ENCODE peak calls at places on chromosomes 16 and 17, in eight cellular contexts. One of them, this sample, is unnamed.
A peak's percentile ranks its signal among the peaks of the same experiment; 100 is the strongest.

GRCh38 chr17:16272111-16272510 is 55.1 kb downstream of the PIGL start:
- DNase-seq in IMR-90: no peak
- DNase-seq in left ventricle myocardium inferior: no peak
- DNase-seq in endothelial cell of umbilical vein: no peak
- DNase-seq in K562: no peak
- DNase-seq in PC-9: no peak
- DNase-seq in mucosa of descending colon: no peak
- DNase-seq in AG04450: no peak
- DNase-seq in this sample: no peak

GRCh38 chr16:83393196-83393981 is 414.4 kb upstream of the HSBP1 start:
- DNase-seq in IMR-90: peak; percentile 33
- DNase-seq in left ventricle myocardium inferior: no peak
- DNase-seq in endothelial cell of umbilical vein: no peak
- DNase-seq in K562: peak; percentile 39
- DNase-seq in PC-9: no peak
- DNase-seq in mucosa of descending colon: no peak
- DNase-seq in AG04450: no peak
- DNase-seq in this sample: no peak

GRCh38 chr16:85394511-85395206 is 218.5 kb upstream of the GSE1 start:
- DNase-seq in IMR-90: no peak
- DNase-seq in left ventricle myocardium inferior: peak; percentile 10
- DNase-seq in endothelial cell of umbilical vein: no peak
- DNase-seq in K562: no peak
- DNase-seq in PC-9: no peak
- DNase-seq in mucosa of descending colon: no peak
- DNase-seq in AG04450: no peak
- DNase-seq in this sample: peak; percentile 48

GRCh38 chr16:88624977-88625576 is 13.3 kb upstream of the IL17C start:
- DNase-seq in IMR-90: no peak
- DNase-seq in left ventricle myocardium inferior: no peak
- DNase-seq in endothelial cell of umbilical vein: no peak
- DNase-seq in K562: no peak
- DNase-seq in PC-9: no peak
- DNase-seq in mucosa of descending colon: no peak
- DNase-seq in AG04450: no peak
- DNase-seq in this sample: no peak

GRCh38 chr17:179721-180379 is 1.6 kb downstream of the DOC2B start:
- DNase-seq in IMR-90: no peak
- DNase-seq in left ventricle myocardium inferior: no peak
- DNase-seq in endothelial cell of umbilical vein: no peak
- DNase-seq in K562: no peak
- DNase-seq in PC-9: no peak
- DNase-seq in mucosa of descending colon: no peak
- DNase-seq in AG04450: no peak
- DNase-seq in this sample: no peak

GRCh38 chr17:15263206-15263579 is 1.9 kb downstream of the PMP22 start:
- DNase-seq in IMR-90: peak; percentile 73
- DNase-seq in left ventricle myocardium inferior: peak; percentile 90
- DNase-seq in endothelial cell of umbilical vein: peak; percentile 62
- DNase-seq in K562: no peak
- DNase-seq in PC-9: no peak
- DNase-seq in mucosa of descending colon: peak; percentile 67
- DNase-seq in AG04450: peak; percentile 60
- DNase-seq in this sample: peak; percentile 78

GRCh38 chr17:16439867-16440351 is 24.5 kb downstream of the TRPV2 start:
- DNase-seq in IMR-90: no peak
- DNase-seq in left ventricle myocardium inferior: no peak
- DNase-seq in endothelial cell of umbilical vein: peak; percentile 29
- DNase-seq in K562: no peak
- DNase-seq in PC-9: no peak
- DNase-seq in mucosa of descending colon: no peak
- DNase-seq in AG04450: no peak
- DNase-seq in this sample: no peak

GRCh38 chr16:3121843-3122467 is 9.6 kb downstream of the ZNF205 start:
- DNase-seq in IMR-90: no peak
- DNase-seq in left ventricle myocardium inferior: no peak
- DNase-seq in endothelial cell of umbilical vein: no peak
- DNase-seq in K562: no peak
- DNase-seq in PC-9: no peak
- DNase-seq in mucosa of descending colon: no peak
- DNase-seq in AG04450: no peak
- DNase-seq in this sample: no peak

GRCh38 chr17:4327638-4328037 is 38.8 kb downstream of the UBE2G1 start:
- DNase-seq in IMR-90: peak; percentile 83
- DNase-seq in left ventricle myocardium inferior: no peak
- DNase-seq in endothelial cell of umbilical vein: no peak
- DNase-seq in K562: peak; percentile 11
- DNase-seq in PC-9: peak; percentile 60
- DNase-seq in mucosa of descending colon: no peak
- DNase-seq in AG04450: no peak
- DNase-seq in this sample: no peak

GRCh38 chr17:49572226-49572625 is 3.4 kb upstream of the NXPH3 start:
- DNase-seq in IMR-90: no peak
- DNase-seq in left ventricle myocardium inferior: no peak
- DNase-seq in endothelial cell of umbilical vein: no peak
- DNase-seq in K562: no peak
- DNase-seq in PC-9: no peak
- DNase-seq in mucosa of descending colon: no peak
- DNase-seq in AG04450: no peak
- DNase-seq in this sample: peak; percentile 43

GRCh38 chr16:8063151-8063550 is 527.2 kb downstream of the TMEM114 start:
- DNase-seq in IMR-90: no peak
- DNase-seq in left ventricle myocardium inferior: no peak
- DNase-seq in endothelial cell of umbilical vein: no peak
- DNase-seq in K562: no peak
- DNase-seq in PC-9: no peak
- DNase-seq in mucosa of descending colon: no peak
- DNase-seq in AG04450: no peak
- DNase-seq in this sample: no peak

GRCh38 chr16:49564577-49565224 is 191.1 kb downstream of the C16orf78 start:
- DNase-seq in IMR-90: no peak
- DNase-seq in left ventricle myocardium inferior: no peak
- DNase-seq in endothelial cell of umbilical vein: no peak
- DNase-seq in K562: no peak
- DNase-seq in PC-9: no peak
- DNase-seq in mucosa of descending colon: no peak
- DNase-seq in AG04450: no peak
- DNase-seq in this sample: no peak

GRCh38 chr16:58461056-58461455 is 38.9 kb upstream of the NDRG4 start:
- DNase-seq in IMR-90: no peak
- DNase-seq in left ventricle myocardium inferior: no peak
- DNase-seq in endothelial cell of umbilical vein: no peak
- DNase-seq in K562: no peak
- DNase-seq in PC-9: no peak
- DNase-seq in mucosa of descending colon: no peak
- DNase-seq in AG04450: no peak
- DNase-seq in this sample: no peak

GRCh38 chr16:48291754-48292153 is 44.4 kb upstream of the ABCC11 start:
- DNase-seq in IMR-90: no peak
- DNase-seq in left ventricle myocardium inferior: no peak
- DNase-seq in endothelial cell of umbilical vein: no peak
- DNase-seq in K562: no peak
- DNase-seq in PC-9: no peak
- DNase-seq in mucosa of descending colon: no peak
- DNase-seq in AG04450: no peak
- DNase-seq in this sample: no peak

GRCh38 chr17:38742431-38743308 is 5.5 kb downstream of the PCGF2 start:
- DNase-seq in IMR-90: peak; percentile 84
- DNase-seq in left ventricle myocardium inferior: no peak
- DNase-seq in endothelial cell of umbilical vein: peak; percentile 77
- DNase-seq in K562: no peak
- DNase-seq in PC-9: no peak
- DNase-seq in mucosa of descending colon: peak; percentile 83
- DNase-seq in AG04450: peak; percentile 37
- DNase-seq in this sample: no peak

GRCh38 chr16:55640714-55641327 is 15.0 kb upstream of the SLC6A2 start:
- DNase-seq in IMR-90: no peak
- DNase-seq in left ventricle myocardium inferior: no peak
- DNase-seq in endothelial cell of umbilical vein: no peak
- DNase-seq in K562: no peak
- DNase-seq in PC-9: no peak
- DNase-seq in mucosa of descending colon: no peak
- DNase-seq in AG04450: no peak
- DNase-seq in this sample: no peak

GRCh38 chr16:68346892-68347480 is 36.2 kb downstream of the PRMT7 start:
- DNase-seq in IMR-90: no peak
- DNase-seq in left ventricle myocardium inferior: no peak
- DNase-seq in endothelial cell of umbilical vein: no peak
- DNase-seq in K562: no peak
- DNase-seq in PC-9: no peak
- DNase-seq in mucosa of descending colon: no peak
- DNase-seq in AG04450: no peak
- DNase-seq in this sample: no peak

DNA sequence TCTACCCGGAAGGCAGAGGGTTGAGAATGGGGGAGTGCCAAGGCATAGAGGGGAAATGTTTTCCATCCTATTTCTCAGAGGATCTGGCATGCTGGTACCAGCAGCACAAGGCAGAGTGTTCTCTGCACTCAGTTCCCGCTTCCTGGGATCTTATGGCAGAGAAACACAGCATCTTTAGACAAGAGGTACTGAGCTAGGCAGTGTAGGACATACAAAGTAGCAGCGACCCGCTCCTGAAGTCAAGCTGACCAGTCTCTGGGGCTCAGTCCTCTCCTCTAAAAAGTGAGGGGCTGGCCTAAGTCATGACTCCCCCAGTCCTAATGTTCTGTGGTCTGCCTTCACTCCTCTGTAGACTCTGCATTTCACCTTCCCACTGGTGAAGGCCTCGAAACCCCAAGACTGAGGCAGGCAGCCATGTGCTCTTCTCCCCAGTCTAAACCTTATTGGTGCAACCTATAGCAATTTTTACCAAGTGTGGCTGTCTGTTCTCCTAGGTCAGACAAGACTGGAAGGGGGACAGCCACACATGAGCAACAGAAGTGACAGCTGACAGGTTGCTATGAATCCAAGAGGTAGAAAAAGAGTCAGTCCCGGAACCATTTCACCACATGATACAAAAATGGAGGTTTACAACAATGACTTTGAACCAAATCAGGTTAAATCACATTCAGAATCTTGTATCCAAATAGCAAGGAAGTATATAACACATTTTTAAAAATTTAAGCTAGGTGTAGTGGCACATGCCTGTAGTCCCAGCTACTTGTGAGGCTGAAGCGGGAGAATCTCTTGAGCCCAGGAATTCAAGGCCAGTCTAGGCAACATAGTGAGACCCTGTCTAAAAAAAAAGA is 11.4 kb upstream of the TSPOAP1 start:
- DNase-seq in IMR-90: no peak
- DNase-seq in left ventricle myocardium inferior: no peak
- DNase-seq in endothelial cell of umbilical vein: no peak
- DNase-seq in K562: no peak
- DNase-seq in PC-9: no peak
- DNase-seq in mucosa of descending colon: no peak
- DNase-seq in AG04450: no peak
- DNase-seq in this sample: peak; percentile 27
- H3K4me3 ChIP-seq in IMR-90: peak overlapping the region; percentile 45
- H3K4me3 ChIP-seq in left ventricle myocardium inferior: peak overlapping the region; percentile 29
- H3K4me3 ChIP-seq in endothelial cell of umbilical vein: no peak overlapping the region
- H3K4me3 ChIP-seq in K562: peak overlapping the region; percentile 91
- H3K4me3 ChIP-seq in PC-9: no peak overlapping the region
- H3K4me3 ChIP-seq in mucosa of descending colon: no peak overlapping the region
- H3K4me3 ChIP-seq in AG04450: peak overlapping the region; percentile 62
- H3K4me3 ChIP-seq in this sample: peak overlapping the region; percentile 45

GRCh38 chr17:27157297-27157696 is 136.6 kb upstream of the WSB1 start:
- DNase-seq in IMR-90: no peak
- DNase-seq in left ventricle myocardium inferior: no peak
- DNase-seq in endothelial cell of umbilical vein: no peak
- DNase-seq in K562: no peak
- DNase-seq in PC-9: no peak
- DNase-seq in mucosa of descending colon: no peak
- DNase-seq in AG04450: no peak
- DNase-seq in this sample: no peak
- H3K9me3 ChIP-seq in IMR-90: no peaks in the 10 kb centered on the region
- H3K9me3 ChIP-seq in left ventricle myocardium inferior: peaks cover 3% of the 10 kb centered on the region
- H3K9me3 ChIP-seq in endothelial cell of umbilical vein: no peaks in the 10 kb centered on the region
- H3K9me3 ChIP-seq in K562: peaks cover 38% of the 10 kb centered on the region
- H3K9me3 ChIP-seq in PC-9: no peaks in the 10 kb centered on the region
- H3K9me3 ChIP-seq in mucosa of descending colon: no peaks in the 10 kb centered on the region
- H3K9me3 ChIP-seq in AG04450: peaks cover 20% of the 10 kb centered on the region
- H3K9me3 ChIP-seq in this sample: no peaks in the 10 kb centered on the region

DNA sequence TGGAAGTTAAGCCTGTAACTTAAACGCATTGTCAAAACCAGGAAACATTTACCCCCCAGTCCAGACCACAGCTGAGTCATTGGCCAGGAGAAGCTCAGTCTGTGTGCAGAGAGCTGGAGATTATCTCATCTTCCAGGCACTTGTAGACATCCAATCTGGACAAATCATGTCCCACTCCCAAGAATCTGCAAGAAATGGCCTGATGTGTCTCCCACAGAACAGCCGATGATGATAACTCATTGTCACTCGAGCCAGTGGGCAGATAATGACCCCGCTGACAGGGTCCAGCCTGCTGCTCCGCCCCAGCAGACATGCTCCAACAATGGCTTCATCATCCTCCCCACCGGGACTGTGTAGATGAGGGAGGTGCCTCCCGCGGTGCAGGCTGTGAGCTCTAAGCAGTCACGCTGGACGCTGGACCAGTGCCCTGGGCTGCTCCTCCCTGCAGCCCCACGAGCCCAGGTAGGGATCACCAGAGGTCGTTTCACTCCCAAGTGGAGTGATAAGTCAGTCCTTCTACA is 322.5 kb downstream of the C16orf95 start:
- DNase-seq in IMR-90: peak; percentile 97
- DNase-seq in left ventricle myocardium inferior: peak; percentile 47
- DNase-seq in endothelial cell of umbilical vein: peak; percentile 57
- DNase-seq in K562: peak; percentile 24
- DNase-seq in PC-9: no peak
- DNase-seq in mucosa of descending colon: no peak
- DNase-seq in AG04450: peak; percentile 86
- DNase-seq in this sample: no peak
- H3K4me3 ChIP-seq in IMR-90: peak overlapping the region; percentile 20
- H3K4me3 ChIP-seq in left ventricle myocardium inferior: no peak overlapping the region
- H3K4me3 ChIP-seq in endothelial cell of umbilical vein: no peak overlapping the region
- H3K4me3 ChIP-seq in K562: no peak overlapping the region
- H3K4me3 ChIP-seq in PC-9: no peak overlapping the region
- H3K4me3 ChIP-seq in mucosa of descending colon: no peak overlapping the region
- H3K4me3 ChIP-seq in AG04450: peak overlapping the region; percentile 48
- H3K4me3 ChIP-seq in this sample: no peak overlapping the region

GRCh38 chr16:16158082-16158658 is 65.1 kb downstream of the ABCC6 start:
- DNase-seq in IMR-90: no peak
- DNase-seq in left ventricle myocardium inferior: no peak
- DNase-seq in endothelial cell of umbilical vein: no peak
- DNase-seq in K562: no peak
- DNase-seq in PC-9: no peak
- DNase-seq in mucosa of descending colon: no peak
- DNase-seq in AG04450: no peak
- DNase-seq in this sample: no peak

GRCh38 chr16:16161319-16161718 is 62.0 kb downstream of the ABCC6 start:
- DNase-seq in IMR-90: no peak
- DNase-seq in left ventricle myocardium inferior: no peak
- DNase-seq in endothelial cell of umbilical vein: no peak
- DNase-seq in K562: no peak
- DNase-seq in PC-9: no peak
- DNase-seq in mucosa of descending colon: no peak
- DNase-seq in AG04450: no peak
- DNase-seq in this sample: no peak

GRCh38 chr16:16158741-16159374 is 64.4 kb downstream of the ABCC6 start:
- DNase-seq in IMR-90: peak; percentile 21
- DNase-seq in left ventricle myocardium inferior: no peak
- DNase-seq in endothelial cell of umbilical vein: no peak
- DNase-seq in K562: no peak
- DNase-seq in PC-9: no peak
- DNase-seq in mucosa of descending colon: no peak
- DNase-seq in AG04450: no peak
- DNase-seq in this sample: no peak

GRCh38 chr16:16157166-16157565 is 66.1 kb downstream of the ABCC6 start:
- DNase-seq in IMR-90: no peak
- DNase-seq in left ventricle myocardium inferior: no peak
- DNase-seq in endothelial cell of umbilical vein: no peak
- DNase-seq in K562: no peak
- DNase-seq in PC-9: no peak
- DNase-seq in mucosa of descending colon: no peak
- DNase-seq in AG04450: no peak
- DNase-seq in this sample: no peak

GRCh38 chr16:16159662-16160061 is 63.6 kb downstream of the ABCC6 start:
- DNase-seq in IMR-90: no peak
- DNase-seq in left ventricle myocardium inferior: no peak
- DNase-seq in endothelial cell of umbilical vein: no peak
- DNase-seq in K562: no peak
- DNase-seq in PC-9: no peak
- DNase-seq in mucosa of descending colon: no peak
- DNase-seq in AG04450: no peak
- DNase-seq in this sample: no peak
- H3K9me3 ChIP-seq in IMR-90: peaks cover 17% of the 10 kb centered on the region
- H3K9me3 ChIP-seq in left ventricle myocardium inferior: peaks cover 25% of the 10 kb centered on the region
- H3K9me3 ChIP-seq in endothelial cell of umbilical vein: no peaks in the 10 kb centered on the region
- H3K9me3 ChIP-seq in K562: no peaks in the 10 kb centered on the region
- H3K9me3 ChIP-seq in PC-9: no peaks in the 10 kb centered on the region
- H3K9me3 ChIP-seq in mucosa of descending colon: no peaks in the 10 kb centered on the region
- H3K9me3 ChIP-seq in AG04450: peaks cover 16% of the 10 kb centered on the region
- H3K9me3 ChIP-seq in this sample: no peaks in the 10 kb centered on the region

This sample was measured in upper lobe of right lung.